ENCODE peak calls at places on chromosome 6, in five cellular contexts. P, K, Q, G and S are unnamed samples.

GRCh38 chr6:79301290-79301689 is 66.8 kb upstream of the HMGN3 start:
- DNase-seq in P (no peak), K (no peak), Q (no peak), G (no peak), S (no peak)

GRCh38 chr6:97160280-97160679 is 122.7 kb downstream of the MMS22L start:
- DNase-seq in P (no peak), K (peak; percentile 19), Q (no peak), G (no peak), S (no peak)

GRCh38 chr6:32576261-32576660 is 13.4 kb downstream of the HLA-DRB1 start:
- DNase-seq in P (no peak), K (no peak), Q (no peak), G (no peak), S (no peak)

GRCh38 chr6:15791401-15792137 is 128.7 kb upstream of the DTNBP1 start:
- DNase-seq in P (no peak), K (no peak), Q (no peak), G (no peak), S (no peak)

GRCh38 chr6:41964201-41964887 is 22.7 kb upstream of the CCND3 start:
- DNase-seq in P (no peak), K (no peak), Q (no peak), G (no peak), S (no peak)

GRCh38 chr6:154917941-154918340 is 77.2 kb upstream of the TIAM2 start:
- DNase-seq in P (no peak), K (no peak), Q (no peak), G (no peak), S (no peak)

GRCh38 chr6:152233547-152234320 is 403.4 kb downstream of the SYNE1 start:
- DNase-seq in P (no peak), K (no peak), Q (no peak), G (no peak), S (no peak)

GRCh38 chr6:160742090-160742489 is 40.0 kb downstream of the PLG start:
- DNase-seq in P (no peak), K (no peak), Q (no peak), G (no peak), S (no peak)

GRCh38 chr6:161828355-161828754 is 554.5 kb upstream of the AGPAT4 start:
- DNase-seq in P (no peak), K (no peak), Q (no peak), G (no peak), S (no peak)

GRCh38 chr6:132932566-132932965 is 118.2 kb downstream of the RPS12 start:
- DNase-seq in P (no peak), K (no peak), Q (no peak), G (no peak), S (no peak)

GRCh38 chr6:5706094-5707033 is 300.4 kb downstream of the NRN1 start:
- DNase-seq in P (peak; percentile 3), K (no peak), Q (no peak), G (no peak), S (no peak)

GRCh38 chr6:99746261-99746895 is 139.7 kb downstream of the PRDM13 start:
- DNase-seq in P (peak; percentile 79), K (peak; percentile 75), Q (peak; percentile 78), G (peak; percentile 54), S (peak; percentile 81)

GRCh38 chr6:163182696-163183095 is 231.8 kb upstream of the QKI start:
- DNase-seq in P (no peak), K (no peak), Q (no peak), G (no peak), S (no peak)

GRCh38 chr6:2029130-2029794 is 216.1 kb downstream of the GMDS start:
- DNase-seq in P (no peak), K (no peak), Q (no peak), G (no peak), S (no peak)

GRCh38 chr6:104908431-104909139 is 48.3 kb upstream of the LIN28B start:
- DNase-seq in P (no peak), K (no peak), Q (no peak), G (no peak), S (no peak)

GRCh38 chr6:169168302-169168630 is 85.4 kb downstream of the THBS2 start:
- DNase-seq in P (no peak), K (no peak), Q (no peak), G (no peak), S (no peak)

GRCh38 chr6:13708679-13709261 is 2.9 kb downstream of the RANBP9 start:
- DNase-seq in P (peak; percentile 52), K (peak; percentile 46), Q (no peak), G (no peak), S (no peak)

GRCh38 chr6:150991487-150991886 is 126.0 kb downstream of the MTHFD1L start:
- DNase-seq in P (no peak), K (no peak), Q (no peak), G (no peak), S (peak; percentile 24)

GRCh38 chr6:112010328-112010727 is 43.6 kb upstream of the CCN6 start:
- DNase-seq in P (no peak), K (no peak), Q (no peak), G (no peak), S (no peak)

GRCh38 chr6:3277851-3278416 is 19.2 kb downstream of the PSMG4 start:
- DNase-seq in P (no peak), K (no peak), Q (no peak), G (peak; percentile 12), S (peak; percentile 11)

GRCh38 chr6:166307082-166307980 is 861 bp downstream of the PRR18 start:
- DNase-seq in P (no peak), K (peak; percentile 4), Q (no peak), G (no peak), S (no peak)

GRCh38 chr6:108559097-108559883 is 1.4 kb upstream of the FOXO3 start:
- DNase-seq in P (peak; percentile 83), K (peak; percentile 73), Q (peak; percentile 72), G (peak; percentile 91), S (peak; percentile 93)

GRCh38 chr6:125733516-125734300 is 15.7 kb upstream of the HEY2 start:
- DNase-seq in P (no peak), K (no peak), Q (no peak), G (no peak), S (no peak)

DNA sequence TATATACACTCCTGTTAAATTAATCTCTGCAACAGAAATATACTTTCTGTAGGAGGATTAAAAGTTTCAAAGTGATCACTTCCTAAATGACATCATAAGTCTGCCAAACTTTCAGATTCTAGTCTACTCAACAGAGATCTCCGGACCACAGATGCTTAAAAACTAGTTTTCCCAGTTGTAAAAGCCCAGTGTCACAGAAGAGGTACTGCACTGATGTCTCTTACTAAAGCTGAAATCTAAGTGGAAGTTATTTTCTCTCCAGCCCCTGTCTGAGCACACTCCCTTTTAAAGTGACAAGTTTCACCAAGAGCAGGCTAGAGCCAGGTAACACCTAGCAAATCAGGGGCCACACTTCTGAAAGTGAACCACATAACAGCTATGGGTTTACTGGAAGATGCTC is 71.6 kb upstream of the DST start:
- DNase-seq in P (no peak), K (no peak), Q (no peak), G (no peak), S (no peak)
- TF ChIP-seq CTCF in P (no peak), K (no peak), Q (no peak), G (no peak), S (no peak)

DNA sequence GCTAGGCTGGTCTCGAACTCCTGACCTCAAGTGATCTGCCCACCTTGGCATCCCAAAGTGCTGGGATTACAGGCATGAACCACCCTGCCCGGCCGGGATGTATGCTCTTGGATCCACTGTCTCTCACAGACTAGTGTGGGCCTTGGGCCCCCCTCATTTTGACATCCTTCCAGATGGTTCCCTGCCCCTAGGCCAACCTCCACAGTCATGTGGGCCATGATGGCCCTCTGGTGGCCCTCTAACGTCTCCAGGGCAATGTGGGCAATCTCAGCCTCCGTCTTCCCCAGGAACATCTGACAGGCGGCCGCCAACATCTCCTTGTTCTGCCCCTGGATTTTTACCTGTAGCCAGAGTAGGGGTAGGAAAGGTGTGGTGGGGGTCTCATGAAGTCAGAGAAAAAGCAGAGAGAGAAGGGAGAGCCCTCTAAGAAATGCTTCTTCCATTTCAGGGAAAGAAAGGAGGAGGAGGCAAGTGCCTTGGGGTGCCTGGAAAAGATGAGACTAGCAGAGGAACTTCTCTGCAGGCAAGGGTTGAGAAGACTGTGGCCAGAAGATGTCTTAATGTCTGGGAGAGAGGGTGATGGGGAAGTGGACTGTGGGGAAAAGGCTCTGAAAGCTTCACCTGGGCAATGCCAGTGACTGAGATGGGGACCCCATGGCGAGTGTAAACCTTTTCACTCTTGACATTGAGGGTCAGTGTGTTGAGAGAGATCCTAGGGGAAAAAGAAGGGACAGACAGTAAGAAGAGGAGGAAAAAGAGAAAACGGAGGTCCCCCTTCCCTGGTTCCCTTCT is 1.3 kb downstream of the FLOT1 start:
- DNase-seq in P (no peak), K (no peak), Q (no peak), G (no peak), S (no peak)
- H3K4me3 ChIP-seq in P (peak overlapping the region; percentile 95), K (peak overlapping the region; percentile 94), Q (peak overlapping the region; percentile 99), G (peak overlapping the region; percentile 81), S (peak overlapping the region; percentile 87)

DNA sequence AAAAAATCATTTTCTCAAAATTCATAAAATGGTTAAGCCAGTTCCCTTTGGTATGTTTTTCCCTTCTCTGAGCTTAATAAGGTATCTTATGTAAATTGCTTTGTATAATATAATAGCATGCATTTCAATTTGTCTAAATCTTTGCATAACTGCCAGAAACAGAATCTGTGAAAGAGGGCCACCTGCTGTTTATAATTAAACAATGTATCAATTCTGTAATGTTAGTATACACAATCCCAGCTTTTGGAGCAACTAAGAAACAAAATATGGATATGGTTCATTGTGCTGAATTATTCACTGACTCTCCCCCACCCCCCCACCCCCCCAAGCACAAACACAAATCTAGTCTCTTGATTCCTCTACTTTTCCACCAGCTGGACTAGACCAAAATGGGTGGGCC is 54.8 kb downstream of the GPX5 start:
- DNase-seq in P (no peak), K (peak; percentile 12), Q (no peak), G (no peak), S (no peak)
- TF ChIP-seq CTCF in P (no peak), K (peak; percentile 13), Q (no peak), G (no peak), S (no peak)

GRCh38 chr6:139763468-139764214 is 389.2 kb upstream of the CITED2 start:
- DNase-seq in P (peak; percentile 40), K (peak; percentile 66), Q (no peak), G (no peak), S (peak; percentile 65)
- H3K4me3 ChIP-seq in P (no peak overlapping the region), K (no peak overlapping the region), Q (no peak overlapping the region), G (no peak overlapping the region), S (no peak overlapping the region)

GRCh38 chr6:130355572-130355971 is 10.2 kb upstream of the TMEM200A start:
- DNase-seq in P (no peak), K (no peak), Q (no peak), G (no peak), S (no peak)
- TF ChIP-seq CTCF in P (no peak), K (no peak), Q (no peak), G (no peak), S (no peak)

DNA sequence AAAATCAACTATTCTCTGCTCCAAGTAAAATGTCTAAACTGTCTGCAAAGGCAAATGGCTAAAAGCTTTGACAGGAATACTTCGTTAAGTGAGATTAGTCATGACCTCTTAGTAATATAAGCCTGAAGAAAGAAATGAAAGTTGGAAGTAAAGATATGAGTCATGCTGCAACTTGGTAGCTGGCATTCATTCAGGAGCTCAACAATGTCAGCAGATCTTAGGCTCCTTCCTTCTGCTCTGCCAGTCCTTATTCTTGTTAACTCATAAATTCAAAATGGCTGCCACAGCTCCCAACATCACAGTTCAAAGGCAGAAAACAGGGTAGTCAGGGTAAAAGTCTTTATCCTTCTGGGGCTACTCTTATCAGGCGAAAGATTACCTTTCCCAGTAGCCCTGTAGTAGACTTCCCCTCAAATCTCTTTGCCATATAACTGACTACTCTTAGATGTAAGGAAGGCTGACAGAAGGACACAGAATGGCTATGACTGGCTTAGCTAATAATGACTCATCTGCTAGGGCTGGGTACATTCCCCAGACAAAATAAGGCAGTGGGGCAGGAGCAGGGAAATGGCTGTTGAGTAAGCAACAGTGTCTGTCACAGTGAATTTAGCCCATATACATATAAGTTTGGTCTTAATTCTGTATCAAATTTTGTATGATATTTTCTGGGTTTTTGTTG is 24.4 kb upstream of the C6orf62 start:
- DNase-seq in P (peak; percentile 98), K (peak; percentile 99), Q (peak; percentile 96), G (no peak), S (peak; percentile 95)
- H3K4me3 ChIP-seq in P (peak overlapping the region; percentile 34), K (peak overlapping the region; percentile 21), Q (no peak overlapping the region), G (no peak overlapping the region), S (peak overlapping the region; percentile 20)